ENCODE peak calls at places on chromosomes 1 and 21, in four cellular contexts. One of them, this sample, is unnamed.

GRCh38 chr1:49050041-49050440 is 273.4 kb upstream of the BEND5 start:
- DNase-seq in pulmonary artery endothelial cell: no peak
- DNase-seq in H7: no peak
- DNase-seq in CD4-positive, CD25-positive, alpha-beta regulatory T cell: no peak
- DNase-seq in this sample: no peak

GRCh38 chr1:28915036-28915895 is 897 bp downstream of the EPB41 start:
- DNase-seq in pulmonary artery endothelial cell: no peak
- DNase-seq in H7: peak
- DNase-seq in CD4-positive, CD25-positive, alpha-beta regulatory T cell: peak
- DNase-seq in this sample: peak

GRCh38 chr1:202105571-202106339 is 17.0 kb upstream of the GPR37L1 start:
- DNase-seq in pulmonary artery endothelial cell: no peak
- DNase-seq in H7: peak
- DNase-seq in CD4-positive, CD25-positive, alpha-beta regulatory T cell: no peak
- DNase-seq in this sample: no peak

GRCh38 chr1:95232646-95233320 is 1.2 kb upstream of the RWDD3 start:
- DNase-seq in pulmonary artery endothelial cell: no peak
- DNase-seq in H7: no peak
- DNase-seq in CD4-positive, CD25-positive, alpha-beta regulatory T cell: no peak
- DNase-seq in this sample: no peak

GRCh38 chr1:110151175-110151715 is 951 bp downstream of the SLC6A17 start:
- DNase-seq in H7: peak
- DNase-seq in pulmonary artery endothelial cell: no peak
- DNase-seq in CD4-positive, CD25-positive, alpha-beta regulatory T cell: no peak
- DNase-seq in this sample: no peak

GRCh38 chr21:25956993-25957714 is 213.4 kb downstream of the APP start:
- DNase-seq in pulmonary artery endothelial cell: no peak
- DNase-seq in H7: no peak
- DNase-seq in CD4-positive, CD25-positive, alpha-beta regulatory T cell: no peak
- DNase-seq in this sample: no peak

GRCh38 chr1:52925571-52926005 is 1.5 kb upstream of the SCP2 start:
- DNase-seq in pulmonary artery endothelial cell: no peak
- DNase-seq in H7: no peak
- DNase-seq in CD4-positive, CD25-positive, alpha-beta regulatory T cell: no peak
- DNase-seq in this sample: no peak

GRCh38 chr1:180175806-180176205 is 21.1 kb downstream of the QSOX1 start:
- DNase-seq in CD4-positive, CD25-positive, alpha-beta regulatory T cell: no peak
- DNase-seq in H7: no peak
- DNase-seq in pulmonary artery endothelial cell: no peak
- DNase-seq in this sample: no peak

GRCh38 chr1:235999259-235999925 is 65.5 kb downstream of the NID1 start:
- DNase-seq in pulmonary artery endothelial cell: peak
- DNase-seq in CD4-positive, CD25-positive, alpha-beta regulatory T cell: peak
- DNase-seq in H7: no peak
- DNase-seq in this sample: peak

GRCh38 chr1:244028701-244029100 is 22.4 kb upstream of the ZBTB18 start:
- DNase-seq in CD4-positive, CD25-positive, alpha-beta regulatory T cell: no peak
- DNase-seq in pulmonary artery endothelial cell: no peak
- DNase-seq in H7: no peak
- DNase-seq in this sample: no peak

GRCh38 chr1:66237722-66238479 is 296.1 kb upstream of the SGIP1 start:
- DNase-seq in pulmonary artery endothelial cell: no peak
- DNase-seq in CD4-positive, CD25-positive, alpha-beta regulatory T cell: no peak
- DNase-seq in H7: no peak
- DNase-seq in this sample: no peak

GRCh38 chr1:236139495-236139894 is 2.8 kb upstream of the GPR137B start:
- DNase-seq in pulmonary artery endothelial cell: no peak
- DNase-seq in H7: no peak
- DNase-seq in CD4-positive, CD25-positive, alpha-beta regulatory T cell: no peak
- DNase-seq in this sample: no peak

GRCh38 chr1:84735483-84735882 is 45.2 kb upstream of the SSX2IP start:
- DNase-seq in pulmonary artery endothelial cell: no peak
- DNase-seq in CD4-positive, CD25-positive, alpha-beta regulatory T cell: no peak
- DNase-seq in H7: no peak
- DNase-seq in this sample: no peak

GRCh38 chr1:181073638-181074037 is 14.9 kb upstream of the IER5 start:
- DNase-seq in pulmonary artery endothelial cell: peak
- DNase-seq in H7: no peak
- DNase-seq in CD4-positive, CD25-positive, alpha-beta regulatory T cell: no peak
- DNase-seq in this sample: no peak

GRCh38 chr1:42960693-42961559 is 2.3 kb upstream of the SLC2A1 start:
- DNase-seq in CD4-positive, CD25-positive, alpha-beta regulatory T cell: no peak
- DNase-seq in pulmonary artery endothelial cell: no peak
- DNase-seq in H7: no peak
- DNase-seq in this sample: no peak

GRCh38 chr21:42677339-42678117 is 24.1 kb downstream of the PDE9A start:
- DNase-seq in H7: peak
- DNase-seq in pulmonary artery endothelial cell: peak
- DNase-seq in CD4-positive, CD25-positive, alpha-beta regulatory T cell: no peak
- DNase-seq in this sample: no peak

GRCh38 chr1:33758698-33759097 is 105.2 kb upstream of the HMGB4 start:
- DNase-seq in H7: no peak
- DNase-seq in CD4-positive, CD25-positive, alpha-beta regulatory T cell: no peak
- DNase-seq in pulmonary artery endothelial cell: no peak
- DNase-seq in this sample: no peak

GRCh38 chr1:12441414-12442105 is 176.4 kb downstream of the DHRS3 start:
- DNase-seq in H7: no peak
- DNase-seq in pulmonary artery endothelial cell: no peak
- DNase-seq in CD4-positive, CD25-positive, alpha-beta regulatory T cell: no peak
- DNase-seq in this sample: no peak

GRCh38 chr21:28150778-28151177 is 841.9 kb downstream of the LTN1 start:
- DNase-seq in CD4-positive, CD25-positive, alpha-beta regulatory T cell: no peak
- DNase-seq in H7: no peak
- DNase-seq in pulmonary artery endothelial cell: no peak
- DNase-seq in this sample: no peak

GRCh38 chr1:31572323-31573104 is 3.8 kb upstream of the TINAGL1 start:
- DNase-seq in CD4-positive, CD25-positive, alpha-beta regulatory T cell: no peak
- DNase-seq in H7: no peak
- DNase-seq in pulmonary artery endothelial cell: no peak
- DNase-seq in this sample: no peak

GRCh38 chr1:38451541-38451993 is 405.0 kb upstream of the POU3F1 start:
- DNase-seq in pulmonary artery endothelial cell: no peak
- DNase-seq in H7: peak
- DNase-seq in CD4-positive, CD25-positive, alpha-beta regulatory T cell: no peak
- DNase-seq in this sample: no peak

GRCh38 chr1:169207825-169208520 is 101.5 kb downstream of the ATP1B1 start:
- DNase-seq in H7: no peak
- DNase-seq in pulmonary artery endothelial cell: no peak
- DNase-seq in CD4-positive, CD25-positive, alpha-beta regulatory T cell: no peak
- DNase-seq in this sample: no peak

GRCh38 chr1:26540346-26540745 is 10.8 kb downstream of the RPS6KA1 start:
- DNase-seq in pulmonary artery endothelial cell: no peak
- DNase-seq in H7: no peak
- DNase-seq in CD4-positive, CD25-positive, alpha-beta regulatory T cell: peak
- DNase-seq in this sample: no peak

GRCh38 chr21:44433791-44434567 is 21.3 kb upstream of the LRRC3 start:
- DNase-seq in pulmonary artery endothelial cell: no peak
- DNase-seq in H7: peak
- DNase-seq in CD4-positive, CD25-positive, alpha-beta regulatory T cell: no peak
- DNase-seq in this sample: no peak

GRCh38 chr1:50808296-50808695 is 151.8 kb downstream of the FAF1 start:
- DNase-seq in pulmonary artery endothelial cell: no peak
- DNase-seq in H7: no peak
- DNase-seq in CD4-positive, CD25-positive, alpha-beta regulatory T cell: no peak
- DNase-seq in this sample: no peak

GRCh38 chr1:44225761-44226160 is 12.5 kb downstream of the DMAP1 start:
- DNase-seq in H7: peak
- DNase-seq in CD4-positive, CD25-positive, alpha-beta regulatory T cell: no peak
- DNase-seq in pulmonary artery endothelial cell: no peak
- DNase-seq in this sample: no peak

GRCh38 chr1:213369465-213369864 is 318.4 kb downstream of the RPS6KC1 start:
- DNase-seq in pulmonary artery endothelial cell: no peak
- DNase-seq in H7: no peak
- DNase-seq in CD4-positive, CD25-positive, alpha-beta regulatory T cell: no peak
- DNase-seq in this sample: no peak

GRCh38 chr1:47859092-47859743 is 138.0 kb downstream of the TRABD2B start:
- DNase-seq in H7: no peak
- DNase-seq in pulmonary artery endothelial cell: no peak
- DNase-seq in CD4-positive, CD25-positive, alpha-beta regulatory T cell: no peak
- DNase-seq in this sample: no peak

GRCh38 chr1:63624911-63625310 is 31.7 kb downstream of the PGM1 start:
- DNase-seq in pulmonary artery endothelial cell: no peak
- DNase-seq in CD4-positive, CD25-positive, alpha-beta regulatory T cell: no peak
- DNase-seq in H7: no peak
- DNase-seq in this sample: no peak

GRCh38 chr1:1318777-1319645 is 5.4 kb downstream of the INTS11 start:
- DNase-seq in pulmonary artery endothelial cell: no peak
- DNase-seq in CD4-positive, CD25-positive, alpha-beta regulatory T cell: no peak
- DNase-seq in H7: no peak
- DNase-seq in this sample: no peak